ENCODE peak calls at places on chromosomes 5 and 9, in nine cellular contexts. One of them, this sample, is unnamed.

GRCh38 chr5:93532370-93532769 is 48.6 kb downstream of the NR2F1-AS1 start:
- DNase-seq in cardiac fibroblast: peak
- DNase-seq in OCI-LY7: no peak
- DNase-seq in mucosa of descending colon: no peak
- DNase-seq in progenitor cell of endocrine pancreas: no peak
- DNase-seq in dorsolateral prefrontal cortex: no peak
- DNase-seq in fibroblast of mammary gland: peak
- DNase-seq in cardiac muscle cell: peak
- DNase-seq in right atrium auricular region: peak
- DNase-seq in this sample: no peak

GRCh38 chr9:124248992-124249391 is 8.8 kb upstream of the NEK6 start:
- DNase-seq in cardiac fibroblast: peak
- DNase-seq in OCI-LY7: no peak
- DNase-seq in mucosa of descending colon: no peak
- DNase-seq in progenitor cell of endocrine pancreas: no peak
- DNase-seq in dorsolateral prefrontal cortex: no peak
- DNase-seq in fibroblast of mammary gland: peak
- DNase-seq in cardiac muscle cell: peak
- DNase-seq in right atrium auricular region: no peak
- DNase-seq in this sample: no peak

GRCh38 chr9:129208191-129209091 is 30.4 kb upstream of the IER5L start:
- DNase-seq in cardiac fibroblast: no peak
- DNase-seq in OCI-LY7: peak
- DNase-seq in mucosa of descending colon: no peak
- DNase-seq in progenitor cell of endocrine pancreas: no peak
- DNase-seq in dorsolateral prefrontal cortex: no peak
- DNase-seq in fibroblast of mammary gland: no peak
- DNase-seq in cardiac muscle cell: no peak
- DNase-seq in right atrium auricular region: no peak
- DNase-seq in this sample: peak

GRCh38 chr5:149639718-149640117 is 58.4 kb downstream of the ARHGEF37 start:
- DNase-seq in cardiac fibroblast: no peak
- DNase-seq in OCI-LY7: no peak
- DNase-seq in mucosa of descending colon: no peak
- DNase-seq in progenitor cell of endocrine pancreas: no peak
- DNase-seq in dorsolateral prefrontal cortex: no peak
- DNase-seq in fibroblast of mammary gland: no peak
- DNase-seq in cardiac muscle cell: no peak
- DNase-seq in right atrium auricular region: no peak
- DNase-seq in this sample: no peak

GRCh38 chr5:101143526-101143925 is 240.4 kb upstream of the ST8SIA4 start:
- DNase-seq in cardiac fibroblast: no peak
- DNase-seq in OCI-LY7: no peak
- DNase-seq in mucosa of descending colon: no peak
- DNase-seq in progenitor cell of endocrine pancreas: no peak
- DNase-seq in dorsolateral prefrontal cortex: no peak
- DNase-seq in fibroblast of mammary gland: no peak
- DNase-seq in cardiac muscle cell: no peak
- DNase-seq in right atrium auricular region: no peak
- DNase-seq in this sample: no peak

GRCh38 chr5:94793113-94793815 is 174.8 kb downstream of the SLF1 start:
- DNase-seq in cardiac fibroblast: peak
- DNase-seq in OCI-LY7: peak
- DNase-seq in mucosa of descending colon: no peak
- DNase-seq in progenitor cell of endocrine pancreas: no peak
- DNase-seq in dorsolateral prefrontal cortex: no peak
- DNase-seq in fibroblast of mammary gland: peak
- DNase-seq in cardiac muscle cell: peak
- DNase-seq in right atrium auricular region: no peak
- DNase-seq in this sample: no peak

GRCh38 chr5:156913719-156914370 is 49.2 kb downstream of the TIMD4 start:
- DNase-seq in cardiac fibroblast: no peak
- DNase-seq in OCI-LY7: peak
- DNase-seq in mucosa of descending colon: no peak
- DNase-seq in progenitor cell of endocrine pancreas: no peak
- DNase-seq in dorsolateral prefrontal cortex: no peak
- DNase-seq in fibroblast of mammary gland: no peak
- DNase-seq in cardiac muscle cell: no peak
- DNase-seq in right atrium auricular region: no peak
- DNase-seq in this sample: no peak

GRCh38 chr5:127042593-127042992 is 12.2 kb upstream of the MARCHF3 start:
- DNase-seq in cardiac fibroblast: peak
- DNase-seq in OCI-LY7: peak
- DNase-seq in mucosa of descending colon: no peak
- DNase-seq in progenitor cell of endocrine pancreas: no peak
- DNase-seq in dorsolateral prefrontal cortex: no peak
- DNase-seq in fibroblast of mammary gland: peak
- DNase-seq in cardiac muscle cell: peak
- DNase-seq in right atrium auricular region: no peak
- DNase-seq in this sample: no peak

GRCh38 chr5:167743685-167744084 is 547.8 kb upstream of the WWC1 start:
- DNase-seq in cardiac fibroblast: peak
- DNase-seq in OCI-LY7: no peak
- DNase-seq in mucosa of descending colon: no peak
- DNase-seq in progenitor cell of endocrine pancreas: no peak
- DNase-seq in dorsolateral prefrontal cortex: no peak
- DNase-seq in fibroblast of mammary gland: peak
- DNase-seq in cardiac muscle cell: peak
- DNase-seq in right atrium auricular region: no peak
- DNase-seq in this sample: no peak

GRCh38 chr9:128027166-128027539 is 40.0 kb downstream of the NAIF1 start:
- DNase-seq in cardiac fibroblast: peak
- DNase-seq in OCI-LY7: peak
- DNase-seq in mucosa of descending colon: no peak
- DNase-seq in progenitor cell of endocrine pancreas: no peak
- DNase-seq in dorsolateral prefrontal cortex: no peak
- DNase-seq in fibroblast of mammary gland: no peak
- DNase-seq in cardiac muscle cell: peak
- DNase-seq in right atrium auricular region: no peak
- DNase-seq in this sample: no peak

GRCh38 chr9:136694163-136694864 is 7.1 kb upstream of the AGPAT2 start:
- DNase-seq in cardiac fibroblast: peak
- DNase-seq in OCI-LY7: no peak
- DNase-seq in mucosa of descending colon: peak
- DNase-seq in progenitor cell of endocrine pancreas: no peak
- DNase-seq in dorsolateral prefrontal cortex: no peak
- DNase-seq in fibroblast of mammary gland: peak
- DNase-seq in cardiac muscle cell: peak
- DNase-seq in right atrium auricular region: no peak
- DNase-seq in this sample: peak

GRCh38 chr5:191036-191948 is at the start of gene LRRC14B:
- DNase-seq in cardiac fibroblast: no peak
- DNase-seq in OCI-LY7: peak
- DNase-seq in mucosa of descending colon: no peak
- DNase-seq in progenitor cell of endocrine pancreas: no peak
- DNase-seq in dorsolateral prefrontal cortex: peak
- DNase-seq in fibroblast of mammary gland: no peak
- DNase-seq in cardiac muscle cell: no peak
- DNase-seq in right atrium auricular region: no peak
- DNase-seq in this sample: no peak

DNA sequence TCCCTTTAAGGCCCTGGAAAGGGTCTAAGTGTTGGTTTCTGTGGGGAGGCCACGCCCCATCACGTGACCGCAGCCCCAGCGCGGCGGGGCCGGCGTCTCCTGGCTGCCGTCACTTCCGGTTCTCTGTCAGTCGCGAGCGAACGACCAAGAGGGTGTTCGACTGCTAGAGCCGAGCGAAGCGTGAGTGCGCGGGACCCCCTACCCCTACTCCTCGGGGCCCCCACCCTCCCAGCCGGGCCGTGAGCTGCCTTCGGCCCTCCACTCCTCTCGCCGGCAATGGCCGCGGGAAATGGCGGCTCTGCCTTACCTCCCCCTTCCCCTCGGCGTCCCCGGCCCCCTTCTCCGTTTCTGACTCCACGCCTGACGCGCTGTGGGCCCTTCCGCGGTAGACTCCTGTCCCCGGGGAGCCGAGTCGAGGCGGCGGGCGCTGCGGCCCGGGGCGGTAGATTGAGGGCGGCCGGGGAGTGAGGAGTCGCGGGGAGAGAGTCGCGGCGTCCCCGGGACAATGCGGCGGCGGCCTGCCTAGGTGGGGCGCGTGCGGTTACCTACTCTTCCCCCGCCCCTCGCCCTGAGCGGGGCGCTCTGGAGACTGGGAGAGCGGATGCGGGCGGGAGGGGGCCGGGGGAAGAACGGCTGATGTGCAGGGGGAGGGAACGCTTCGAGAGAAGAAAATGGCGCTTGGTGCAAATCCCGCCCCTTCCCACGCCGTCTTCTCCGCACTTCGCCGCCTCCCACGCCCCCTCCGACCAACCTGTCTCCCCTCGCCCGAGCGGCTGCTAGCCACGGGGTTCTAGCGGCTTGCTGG is at the start of gene SUB1:
- DNase-seq in cardiac fibroblast: peak
- DNase-seq in OCI-LY7: peak
- DNase-seq in mucosa of descending colon: peak
- DNase-seq in progenitor cell of endocrine pancreas: peak
- DNase-seq in dorsolateral prefrontal cortex: peak
- DNase-seq in fibroblast of mammary gland: peak
- DNase-seq in cardiac muscle cell: peak
- DNase-seq in right atrium auricular region: peak
- DNase-seq in this sample: peak
- TF ChIP-seq CTCF in cardiac fibroblast: no peak
- TF ChIP-seq CTCF in OCI-LY7: peak
- TF ChIP-seq CTCF in mucosa of descending colon: no peak
- TF ChIP-seq CTCF in progenitor cell of endocrine pancreas: no peak
- TF ChIP-seq CTCF in dorsolateral prefrontal cortex: no peak
- TF ChIP-seq CTCF in fibroblast of mammary gland: no peak
- TF ChIP-seq CTCF in cardiac muscle cell: no peak
- TF ChIP-seq CTCF in right atrium auricular region: peak
- TF ChIP-seq CTCF in this sample: no peak

GRCh38 chr5:66010476-66010875 is 84.1 kb downstream of the ERBIN start:
- DNase-seq in cardiac fibroblast: no peak
- DNase-seq in OCI-LY7: peak
- DNase-seq in mucosa of descending colon: no peak
- DNase-seq in progenitor cell of endocrine pancreas: no peak
- DNase-seq in dorsolateral prefrontal cortex: no peak
- DNase-seq in fibroblast of mammary gland: peak
- DNase-seq in cardiac muscle cell: peak
- DNase-seq in right atrium auricular region: no peak
- DNase-seq in this sample: no peak

GRCh38 chr5:66013906-66014305 is 87.5 kb downstream of the ERBIN start:
- DNase-seq in cardiac fibroblast: no peak
- DNase-seq in OCI-LY7: no peak
- DNase-seq in mucosa of descending colon: no peak
- DNase-seq in progenitor cell of endocrine pancreas: no peak
- DNase-seq in dorsolateral prefrontal cortex: no peak
- DNase-seq in fibroblast of mammary gland: no peak
- DNase-seq in cardiac muscle cell: no peak
- DNase-seq in right atrium auricular region: no peak
- DNase-seq in this sample: no peak

GRCh38 chr5:66015296-66015960 is 89.1 kb downstream of the ERBIN start:
- DNase-seq in cardiac fibroblast: peak
- DNase-seq in OCI-LY7: no peak
- DNase-seq in mucosa of descending colon: no peak
- DNase-seq in progenitor cell of endocrine pancreas: no peak
- DNase-seq in dorsolateral prefrontal cortex: no peak
- DNase-seq in fibroblast of mammary gland: peak
- DNase-seq in cardiac muscle cell: peak
- DNase-seq in right atrium auricular region: no peak
- DNase-seq in this sample: no peak

GRCh38 chr5:66009277-66009676 is 82.9 kb downstream of the ERBIN start:
- DNase-seq in cardiac fibroblast: no peak
- DNase-seq in OCI-LY7: no peak
- DNase-seq in mucosa of descending colon: no peak
- DNase-seq in progenitor cell of endocrine pancreas: no peak
- DNase-seq in dorsolateral prefrontal cortex: no peak
- DNase-seq in fibroblast of mammary gland: no peak
- DNase-seq in cardiac muscle cell: no peak
- DNase-seq in right atrium auricular region: no peak
- DNase-seq in this sample: no peak

DNA sequence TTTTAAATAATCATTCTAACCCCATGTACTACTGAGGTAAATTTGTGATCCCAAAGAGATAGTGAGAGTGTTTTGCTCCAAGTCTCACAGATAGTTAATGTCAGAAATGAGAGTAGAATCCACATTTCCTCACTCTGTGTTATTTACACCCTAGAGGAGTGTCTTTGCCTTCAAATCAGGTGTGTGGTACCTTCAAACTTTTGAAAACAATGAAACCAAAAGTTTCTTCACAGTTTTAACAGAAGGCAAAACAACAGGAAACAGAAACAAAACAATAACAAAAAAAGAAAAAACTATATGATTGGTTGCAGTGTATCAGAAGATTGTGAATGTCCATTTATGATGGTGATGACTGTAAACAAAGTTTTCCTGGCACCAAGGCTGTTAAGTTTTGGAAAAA is 85.9 kb downstream of the ERBIN start:
- DNase-seq in cardiac fibroblast: no peak
- DNase-seq in OCI-LY7: no peak
- DNase-seq in mucosa of descending colon: no peak
- DNase-seq in progenitor cell of endocrine pancreas: no peak
- DNase-seq in dorsolateral prefrontal cortex: no peak
- DNase-seq in fibroblast of mammary gland: no peak
- DNase-seq in cardiac muscle cell: no peak
- DNase-seq in right atrium auricular region: no peak
- DNase-seq in this sample: no peak
- TF ChIP-seq CTCF in cardiac fibroblast: no peak
- TF ChIP-seq CTCF in OCI-LY7: no peak
- TF ChIP-seq CTCF in mucosa of descending colon: no peak
- TF ChIP-seq CTCF in progenitor cell of endocrine pancreas: no peak
- TF ChIP-seq CTCF in dorsolateral prefrontal cortex: no peak
- TF ChIP-seq CTCF in fibroblast of mammary gland: no peak
- TF ChIP-seq CTCF in cardiac muscle cell: no peak
- TF ChIP-seq CTCF in right atrium auricular region: no peak
- TF ChIP-seq CTCF in this sample: no peak

DNA sequence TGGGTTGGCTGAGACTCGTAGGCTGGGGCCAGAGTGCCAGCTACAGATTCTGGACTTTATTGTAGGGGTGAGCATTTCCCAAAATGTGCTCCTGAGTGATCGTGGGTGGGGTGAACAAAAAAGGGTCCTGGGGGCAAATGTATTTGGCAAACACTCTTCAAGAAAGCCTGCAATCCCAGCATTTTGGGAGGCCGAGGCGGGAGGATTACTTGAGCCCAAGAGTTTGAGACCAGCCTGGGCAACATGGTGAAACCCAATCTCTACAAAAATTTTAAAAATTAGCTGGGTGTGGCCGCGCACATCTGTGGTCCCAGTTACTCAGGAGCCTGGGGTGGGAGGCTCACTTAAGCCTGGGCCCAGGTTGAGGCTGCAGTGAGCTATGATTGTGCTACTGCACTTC is 55.5 kb upstream of the CDKN2AIPNL start:
- DNase-seq in cardiac fibroblast: no peak
- DNase-seq in OCI-LY7: no peak
- DNase-seq in mucosa of descending colon: no peak
- DNase-seq in progenitor cell of endocrine pancreas: no peak
- DNase-seq in dorsolateral prefrontal cortex: no peak
- DNase-seq in fibroblast of mammary gland: no peak
- DNase-seq in cardiac muscle cell: no peak
- DNase-seq in right atrium auricular region: no peak
- DNase-seq in this sample: no peak
- TF ChIP-seq CTCF in cardiac fibroblast: no peak
- TF ChIP-seq CTCF in OCI-LY7: no peak
- TF ChIP-seq CTCF in mucosa of descending colon: no peak
- TF ChIP-seq CTCF in progenitor cell of endocrine pancreas: no peak
- TF ChIP-seq CTCF in dorsolateral prefrontal cortex: no peak
- TF ChIP-seq CTCF in fibroblast of mammary gland: no peak
- TF ChIP-seq CTCF in cardiac muscle cell: no peak
- TF ChIP-seq CTCF in right atrium auricular region: no peak
- TF ChIP-seq CTCF in this sample: no peak

GRCh38 chr5:161535762-161536161 is 10.8 kb downstream of the GABRB2 start:
- DNase-seq in cardiac fibroblast: no peak
- DNase-seq in OCI-LY7: peak
- DNase-seq in mucosa of descending colon: no peak
- DNase-seq in progenitor cell of endocrine pancreas: no peak
- DNase-seq in dorsolateral prefrontal cortex: no peak
- DNase-seq in fibroblast of mammary gland: no peak
- DNase-seq in cardiac muscle cell: no peak
- DNase-seq in right atrium auricular region: no peak
- DNase-seq in this sample: no peak
- TF ChIP-seq CTCF in cardiac fibroblast: no peak
- TF ChIP-seq CTCF in OCI-LY7: peak
- TF ChIP-seq CTCF in mucosa of descending colon: no peak
- TF ChIP-seq CTCF in progenitor cell of endocrine pancreas: peak
- TF ChIP-seq CTCF in dorsolateral prefrontal cortex: no peak
- TF ChIP-seq CTCF in fibroblast of mammary gland: no peak
- TF ChIP-seq CTCF in cardiac muscle cell: no peak
- TF ChIP-seq CTCF in right atrium auricular region: peak
- TF ChIP-seq CTCF in this sample: no peak

This sample was measured in nephron progenitor cell.